ENCODE peak calls at places on chromosomes 3 and 15, in five cellular contexts. F, T, M, L and H are unnamed samples. For H3K4me1, the result is how much of the 10 kb centered on the place peaks cover.

GRCh38 chr3:97883736-97884135 is 61.9 kb downstream of the CRYBG3 start:
- DNase-seq in L (no peak), F (no peak), M (peak), T (no peak), H (no peak)

GRCh38 chr3:66000506-66000905 is 38.2 kb downstream of the MAGI1 start:
- DNase-seq in F (no peak), M (no peak), T (no peak), L (no peak), H (no peak)

GRCh38 chr3:142576792-142577191 is 1.7 kb downstream of the ATR start:
- DNase-seq in F (no peak), L (no peak), T (no peak), M (no peak), H (no peak)

GRCh38 chr3:8709287-8709686 is 24.3 kb upstream of the CAV3 start:
- DNase-seq in L (no peak), M (no peak), F (no peak), T (no peak), H (no peak)

GRCh38 chr3:64398431-64398830 is 173.2 kb upstream of the PRICKLE2 start:
- DNase-seq in M (no peak), L (peak), T (peak), F (no peak), H (no peak)

GRCh38 chr15:92881838-92882696 is 18.1 kb upstream of the CHD2 start:
- DNase-seq in T (peak), M (peak), L (peak), F (peak), H (peak)

GRCh38 chr15:37873336-37873735 is 61.1 kb upstream of the TMCO5A start:
- DNase-seq in M (no peak), T (peak), L (peak), F (no peak), H (no peak)

GRCh38 chr15:75694241-75695182 is 18.1 kb downstream of the CSPG4 start:
- DNase-seq in M (peak), L (peak), T (peak), F (peak), H (peak)

GRCh38 chr3:11447584-11448200 is 175.5 kb downstream of the ATG7 start:
- DNase-seq in T (no peak), M (no peak), F (no peak), L (no peak), H (no peak)
- H3K4me1 ChIP-seq in T (under half), M (under half), F (under half), L (under half), H (under half)

DNA sequence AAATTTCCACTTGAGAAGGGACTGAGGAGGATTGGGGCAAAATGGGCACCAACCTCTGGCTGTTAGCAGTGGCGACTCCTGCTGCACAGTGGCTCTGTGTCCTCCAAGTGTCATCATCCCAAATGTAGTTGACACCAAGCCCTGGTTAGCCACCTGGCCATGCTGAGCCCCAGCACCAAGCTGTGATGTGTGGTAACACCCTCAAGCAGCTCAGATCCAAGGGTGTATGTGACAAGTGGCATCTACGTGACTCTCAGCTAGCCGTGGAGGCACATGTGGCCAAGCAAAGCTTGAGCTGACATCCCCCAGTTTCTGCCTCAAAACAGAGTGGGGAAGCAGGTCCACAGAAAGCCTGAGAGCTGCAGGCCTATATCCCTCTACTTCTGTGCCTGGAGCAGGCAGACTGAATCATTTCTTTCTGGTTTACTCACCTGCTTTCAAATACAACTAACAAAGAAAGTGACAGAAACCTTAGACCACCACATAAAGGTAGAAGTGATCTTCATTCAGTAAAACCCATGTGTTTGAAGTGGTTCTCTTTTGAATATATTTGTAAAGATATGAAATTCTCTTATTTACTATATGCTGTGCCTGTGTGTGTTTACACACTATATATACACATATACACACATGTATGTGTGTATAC is 40.0 kb downstream of the FOXP1 start:
- DNase-seq in M (no peak), F (no peak), L (no peak), T (no peak), H (peak)
- TF ChIP-seq CTCF in M (no peak), F (no peak), L (no peak), T (no peak), H (no peak)

GRCh38 chr15:96232335-96232734 is 98.2 kb upstream of the NR2F2 start:
- DNase-seq in M (peak), T (no peak), F (no peak), L (no peak), H (no peak)
- H3K27ac ChIP-seq in M (peak), T (no peak), F (no peak), L (no peak), H (no peak)

GRCh38 chr15:42056934-42057743 is 36.3 kb upstream of the PLA2G4E start:
- DNase-seq in F (peak), L (peak), M (peak), T (peak), H (peak)

GRCh38 chr15:42060477-42060763 is 33.9 kb downstream of the PLA2G4D start:
- DNase-seq in F (no peak), M (no peak), L (no peak), T (no peak), H (no peak)

GRCh38 chr15:42059661-42060476 is 34.5 kb downstream of the PLA2G4D start:
- DNase-seq in L (peak), T (peak), M (peak), F (no peak), H (peak)

GRCh38 chr15:42058791-42059190 is 35.6 kb downstream of the PLA2G4D start:
- DNase-seq in T (no peak), F (no peak), L (no peak), M (no peak), H (no peak)

DNA sequence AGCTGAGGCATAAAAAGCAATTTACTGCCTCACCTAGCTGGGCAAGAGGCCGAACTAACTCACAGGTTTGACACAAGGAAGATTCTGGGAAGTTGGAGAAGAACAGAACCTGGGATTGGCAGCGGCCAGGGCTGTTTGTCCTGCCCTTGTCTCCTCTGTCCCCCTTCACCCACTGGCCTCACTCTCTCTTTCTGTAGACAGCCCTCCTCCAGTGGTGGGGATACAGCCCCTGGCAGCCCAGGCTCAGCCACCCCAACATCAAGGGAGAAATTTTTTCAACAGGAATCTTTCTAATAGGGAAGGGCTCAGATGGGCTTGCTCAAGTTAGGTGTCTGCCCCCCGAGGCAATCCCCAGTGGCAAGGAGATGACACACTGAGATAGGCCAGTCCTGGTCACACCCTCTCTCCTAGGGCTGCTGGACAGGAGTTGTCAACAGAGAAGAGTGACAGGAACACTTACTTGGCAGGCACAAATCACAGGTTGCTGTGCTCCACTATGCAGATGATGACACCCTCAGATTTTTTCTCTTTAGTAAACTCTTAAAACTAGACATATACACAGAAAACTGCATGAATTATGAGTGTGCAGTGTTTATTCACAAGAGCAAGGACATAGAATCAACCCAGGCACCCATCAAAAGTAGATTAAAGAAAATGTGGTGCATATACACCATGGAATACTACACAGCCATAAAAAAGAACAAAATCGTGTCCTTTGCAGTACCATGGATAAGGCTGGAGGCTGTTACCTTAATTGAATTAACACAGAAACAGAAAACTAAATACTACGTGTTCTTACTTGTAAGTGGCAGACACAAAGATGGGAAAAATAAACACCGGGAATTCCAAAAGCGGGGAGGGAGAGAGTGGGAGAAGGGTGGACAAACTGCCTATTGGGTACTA is 36.4 kb downstream of the PLA2G4D start:
- DNase-seq in L (no peak), T (no peak), M (peak), F (no peak), H (no peak)
- H3K4me1 ChIP-seq in L (under half), T (under half), M (under half), F (under half), H (under half)

DNA sequence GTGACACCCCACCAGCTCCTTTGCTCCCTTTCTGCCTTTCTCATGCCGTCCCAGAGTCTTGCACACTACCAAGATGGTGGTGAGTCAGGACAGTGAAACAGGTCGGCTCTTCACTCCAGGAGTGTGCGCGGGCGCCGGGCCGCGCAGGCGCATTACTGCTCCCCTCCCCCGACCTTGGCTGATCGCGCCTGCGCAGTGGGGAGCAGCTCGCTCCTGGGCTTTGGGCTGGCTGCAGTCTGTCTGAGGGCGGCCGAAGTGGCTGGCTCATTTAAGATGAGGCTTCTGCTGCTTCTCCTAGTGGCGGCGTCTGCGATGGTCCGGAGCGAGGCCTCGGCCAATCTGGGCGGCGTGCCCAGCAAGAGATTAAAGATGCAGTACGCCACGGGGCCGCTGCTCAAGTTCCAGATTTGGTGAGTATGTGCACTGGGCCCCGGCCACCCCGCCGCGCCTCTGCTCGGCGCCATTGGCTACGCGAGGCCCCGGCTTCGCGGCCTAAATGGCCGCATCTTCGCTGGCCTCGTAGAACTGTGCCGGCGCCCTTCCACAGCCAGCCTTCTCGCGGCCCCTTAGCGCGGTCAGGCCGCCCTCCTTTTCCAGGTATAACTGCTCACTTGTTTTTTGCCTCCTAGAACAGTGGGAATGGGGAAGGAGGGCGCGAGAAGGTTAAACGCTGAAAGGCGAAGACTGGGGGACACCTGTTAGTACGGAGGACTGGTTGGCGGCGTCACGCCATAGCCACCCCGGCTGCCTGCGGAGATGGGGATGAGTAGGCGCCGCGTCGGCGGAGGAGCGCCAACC is at the start of gene SELENOT:
- DNase-seq in T (peak), M (peak), L (peak), F (peak), H (peak)
- TF ChIP-seq CTCF in T (peak), M (peak), L (peak), F (no peak), H (no peak)

GRCh38 chr3:9903904-9904303 is 1.3 kb downstream of the IL17RE start:
- DNase-seq in T (no peak), M (no peak), F (no peak), L (no peak), H (no peak)

GRCh38 chr3:9901967-9902366 is 681 bp upstream of the IL17RE start:
- DNase-seq in M (no peak), F (no peak), L (no peak), T (no peak), H (no peak)

GRCh38 chr3:9903238-9903624 is 583 bp downstream of the IL17RE start:
- DNase-seq in L (peak), F (no peak), T (peak), M (peak), H (peak)

GRCh38 chr3:9899289-9899791 is 3.3 kb upstream of the IL17RE start:
- DNase-seq in T (no peak), M (no peak), L (no peak), F (no peak), H (no peak)

DNA sequence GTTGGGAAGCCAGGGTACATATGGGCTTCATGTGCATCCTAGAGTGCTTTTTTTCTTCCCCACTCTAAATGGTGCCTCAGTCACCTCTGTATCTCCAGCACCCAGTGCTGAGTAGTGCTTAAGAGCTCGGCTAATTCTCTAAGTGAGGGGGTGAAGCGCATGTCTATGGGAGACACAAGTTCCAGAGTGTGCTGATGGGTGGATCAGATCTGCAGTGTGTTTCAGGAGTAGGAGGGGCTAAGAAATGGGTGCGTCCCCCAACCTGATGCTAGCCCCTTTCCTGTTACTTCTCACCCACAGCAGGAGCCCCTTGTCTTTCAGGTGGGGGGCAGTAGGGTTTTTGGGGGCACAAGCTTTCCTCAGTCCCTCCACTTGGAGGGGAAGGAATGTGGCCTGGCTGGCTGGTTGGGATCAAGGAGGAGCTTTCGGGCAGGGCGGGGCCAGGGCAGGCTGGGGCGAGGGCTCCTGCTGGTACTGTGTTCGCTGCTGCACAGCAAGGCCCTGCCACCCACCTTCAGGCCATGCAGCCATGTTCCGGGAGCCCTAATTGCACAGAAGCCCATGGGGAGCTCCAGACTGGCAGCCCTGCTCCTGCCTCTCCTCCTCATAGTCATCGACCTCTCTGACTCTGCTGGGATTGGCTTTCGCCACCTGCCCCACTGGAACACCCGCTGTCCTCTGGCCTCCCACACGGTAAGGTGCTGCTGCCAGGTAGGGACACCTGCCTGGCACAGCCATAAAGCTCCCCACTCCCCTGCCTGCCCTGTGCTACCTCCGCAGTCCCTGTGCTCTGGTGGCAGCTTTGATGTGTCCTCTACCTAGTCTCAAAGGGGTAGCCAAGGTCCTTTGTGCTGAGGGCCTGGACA is at the start of gene IL17RE:
- DNase-seq in L (no peak), F (peak), T (no peak), M (no peak), H (peak)
- H3K27ac ChIP-seq in L (peak), F (peak), T (peak), M (peak), H (peak)

GRCh38 chr3:88362428-88362827 is 212.7 kb downstream of the C3orf38 start:
- DNase-seq in F (no peak), M (peak), L (no peak), T (no peak), H (no peak)
- H3K4me1 ChIP-seq in F (under half), M (under half), L (under half), T (under half), H (under half)

GRCh38 chr3:133910422-133910821 is 14.7 kb upstream of the RAB6B start:
- DNase-seq in F (no peak), L (no peak), M (peak), T (no peak), H (no peak)
- TF ChIP-seq CTCF in F (no peak), L (peak), M (peak), T (no peak), H (no peak)